ENCODE peak calls at places on chromosomes 4 and X, in four cellular contexts. One of them, this sample, is unnamed.

GRCh38 chrX:41350150-41350975 is 16.4 kb downstream of the DDX3X start:
- DNase-seq in pancreas: no peak
- DNase-seq in colonic mucosa: no peak
- DNase-seq in left ventricle myocardium inferior: no peak
- DNase-seq in this sample: no peak

GRCh38 chr4:21327976-21328700 is 620.4 kb downstream of the KCNIP4 start:
- DNase-seq in pancreas: no peak
- DNase-seq in colonic mucosa: no peak
- DNase-seq in left ventricle myocardium inferior: no peak
- DNase-seq in this sample: no peak

GRCh38 chr4:20416800-20417199 is 165.1 kb downstream of the SLIT2 start:
- DNase-seq in pancreas: no peak
- DNase-seq in left ventricle myocardium inferior: no peak
- DNase-seq in colonic mucosa: no peak
- DNase-seq in this sample: no peak

GRCh38 chr4:92303621-92304027 is at the start of gene GRID2:
- DNase-seq in pancreas: no peak
- DNase-seq in left ventricle myocardium inferior: no peak
- DNase-seq in colonic mucosa: no peak
- DNase-seq in this sample: no peak

GRCh38 chr4:113607147-113607720 is 154.3 kb downstream of the CAMK2D start:
- DNase-seq in pancreas: no peak
- DNase-seq in left ventricle myocardium inferior: no peak
- DNase-seq in colonic mucosa: no peak
- DNase-seq in this sample: no peak

GRCh38 chr4:183738081-183738673 is 79.1 kb downstream of the TRAPPC11 start:
- DNase-seq in colonic mucosa: no peak
- DNase-seq in pancreas: no peak
- DNase-seq in left ventricle myocardium inferior: no peak
- DNase-seq in this sample: no peak

GRCh38 chr4:176788248-176788647 is 4.5 kb downstream of the VEGFC start:
- DNase-seq in colonic mucosa: no peak
- DNase-seq in left ventricle myocardium inferior: no peak
- DNase-seq in pancreas: no peak
- DNase-seq in this sample: no peak

GRCh38 chrX:40476958-40477357 is 103.8 kb upstream of the ATP6AP2 start:
- DNase-seq in pancreas: no peak
- DNase-seq in left ventricle myocardium inferior: no peak
- DNase-seq in colonic mucosa: no peak
- DNase-seq in this sample: no peak

GRCh38 chr4:6902318-6903042 is 7.1 kb upstream of the TBC1D14 start:
- DNase-seq in left ventricle myocardium inferior: no peak
- DNase-seq in pancreas: no peak
- DNase-seq in colonic mucosa: no peak
- DNase-seq in this sample: no peak

GRCh38 chr4:57110635-57111546 is 706 bp upstream of the IGFBP7 start:
- DNase-seq in colonic mucosa: peak; percentile 29
- DNase-seq in left ventricle myocardium inferior: peak; percentile 48
- DNase-seq in pancreas: no peak
- DNase-seq in this sample: peak; percentile 37

GRCh38 chr4:72301759-72302158 is 267.3 kb downstream of the ADAMTS3 start:
- DNase-seq in pancreas: no peak
- DNase-seq in colonic mucosa: no peak
- DNase-seq in left ventricle myocardium inferior: no peak
- DNase-seq in this sample: no peak

GRCh38 chrX:44439242-44439641 is 95.8 kb upstream of the EFHC2 start:
- DNase-seq in colonic mucosa: no peak
- DNase-seq in pancreas: no peak
- DNase-seq in left ventricle myocardium inferior: no peak
- DNase-seq in this sample: no peak

GRCh38 chr4:34953145-34953799 is 1291.0 kb downstream of the ARAP2 start:
- DNase-seq in pancreas: no peak
- DNase-seq in left ventricle myocardium inferior: no peak
- DNase-seq in colonic mucosa: no peak
- DNase-seq in this sample: no peak

GRCh38 chr4:56655627-56656345 is 25.3 kb downstream of the HOPX start:
- DNase-seq in colonic mucosa: no peak
- DNase-seq in pancreas: peak; percentile 76
- DNase-seq in left ventricle myocardium inferior: peak; percentile 18
- DNase-seq in this sample: peak; percentile 31

GRCh38 chr4:142728209-142728608 is 117.9 kb downstream of the INPP4B start:
- DNase-seq in pancreas: no peak
- DNase-seq in left ventricle myocardium inferior: no peak
- DNase-seq in colonic mucosa: no peak
- DNase-seq in this sample: no peak

GRCh38 chrX:100659431-100660137 is 15.6 kb downstream of the SRPX2 start:
- DNase-seq in pancreas: no peak
- DNase-seq in left ventricle myocardium inferior: no peak
- DNase-seq in colonic mucosa: peak; percentile 54
- DNase-seq in this sample: no peak

GRCh38 chrX:149937881-149938426 is 337 bp downstream of the EOLA2 start:
- DNase-seq in left ventricle myocardium inferior: peak; percentile 22
- DNase-seq in colonic mucosa: peak; percentile 22
- DNase-seq in pancreas: peak; percentile 85
- DNase-seq in this sample: peak; percentile 24

GRCh38 chr4:1206299-1207156 is 34.1 kb upstream of the SPON2 start:
- DNase-seq in pancreas: peak; percentile 71
- DNase-seq in left ventricle myocardium inferior: no peak
- DNase-seq in colonic mucosa: peak; percentile 35
- DNase-seq in this sample: peak; percentile 25

GRCh38 chrX:106874075-106874474 is 29.1 kb downstream of the RIPPLY1 start:
- DNase-seq in colonic mucosa: no peak
- DNase-seq in pancreas: no peak
- DNase-seq in left ventricle myocardium inferior: no peak
- DNase-seq in this sample: no peak

GRCh38 chr4:1994935-1995334 is 13.8 kb downstream of the NELFA start:
- DNase-seq in colonic mucosa: no peak
- DNase-seq in left ventricle myocardium inferior: no peak
- DNase-seq in pancreas: no peak
- DNase-seq in this sample: no peak

GRCh38 chrX:136694491-136695087 is 46.6 kb downstream of the CD40LG start:
- DNase-seq in left ventricle myocardium inferior: no peak
- DNase-seq in colonic mucosa: no peak
- DNase-seq in pancreas: no peak
- DNase-seq in this sample: no peak

GRCh38 chrX:6708041-6708440 is 173.1 kb upstream of the VCX3A start:
- DNase-seq in colonic mucosa: no peak
- DNase-seq in pancreas: no peak
- DNase-seq in left ventricle myocardium inferior: no peak
- DNase-seq in this sample: no peak

DNA sequence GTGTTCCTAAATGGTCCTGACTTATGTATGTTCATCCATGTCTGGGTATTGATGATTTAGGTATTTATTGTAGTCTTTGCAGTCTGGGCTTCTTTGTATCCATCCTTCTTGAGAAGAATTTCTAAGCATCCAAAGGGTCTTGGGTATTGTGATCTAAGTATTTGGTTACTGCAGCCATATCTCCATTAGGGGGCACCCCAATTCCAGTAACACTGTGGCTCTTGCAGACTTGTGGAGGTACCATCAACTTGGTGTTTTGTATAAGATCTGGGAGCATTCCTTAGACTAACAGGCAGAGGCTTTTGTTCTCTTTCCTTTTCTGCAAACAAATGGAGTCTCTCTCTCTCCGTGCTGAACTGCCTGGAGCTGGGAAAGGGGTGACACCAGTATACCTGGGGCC is 113.7 kb upstream of the NEXMIF start:
- DNase-seq in pancreas: no peak
- DNase-seq in colonic mucosa: no peak
- DNase-seq in left ventricle myocardium inferior: no peak
- DNase-seq in this sample: no peak
- TF ChIP-seq CTCF in pancreas: no peak
- TF ChIP-seq CTCF in colonic mucosa: no peak
- TF ChIP-seq CTCF in left ventricle myocardium inferior: peak; percentile 38
- TF ChIP-seq CTCF in this sample: no peak

GRCh38 chrX:127313638-127314037 is 494.1 kb downstream of the PRR32 start:
- DNase-seq in colonic mucosa: no peak
- DNase-seq in pancreas: no peak
- DNase-seq in left ventricle myocardium inferior: no peak
- DNase-seq in this sample: no peak
- H3K27me3 ChIP-seq in colonic mucosa: no peaks in the 10 kb centered on the region
- H3K27me3 ChIP-seq in pancreas: no peaks in the 10 kb centered on the region
- H3K27me3 ChIP-seq in left ventricle myocardium inferior: no peaks in the 10 kb centered on the region
- H3K27me3 ChIP-seq in this sample: no peaks in the 10 kb centered on the region

GRCh38 chrX:31240982-31241381 is 169.1 kb upstream of the FTHL17 start:
- DNase-seq in colonic mucosa: no peak
- DNase-seq in left ventricle myocardium inferior: no peak
- DNase-seq in pancreas: no peak
- DNase-seq in this sample: no peak
- H3K4me3 ChIP-seq in colonic mucosa: no peak overlapping the region
- H3K4me3 ChIP-seq in left ventricle myocardium inferior: no peak overlapping the region
- H3K4me3 ChIP-seq in pancreas: no peak overlapping the region
- H3K4me3 ChIP-seq in this sample: no peak overlapping the region

GRCh38 chrX:69503228-69503834 is 795 bp upstream of the NALF2 start:
- DNase-seq in colonic mucosa: no peak
- DNase-seq in pancreas: no peak
- DNase-seq in left ventricle myocardium inferior: no peak
- DNase-seq in this sample: no peak
- TF ChIP-seq CTCF in colonic mucosa: peak; percentile 32
- TF ChIP-seq CTCF in pancreas: no peak
- TF ChIP-seq CTCF in left ventricle myocardium inferior: peak; percentile 43
- TF ChIP-seq CTCF in this sample: no peak

This sample was measured in uterus.